ENCODE peak calls at places on chromosome 6, in eight cellular contexts. H, N, C, S, W, P, X and J are unnamed samples.

GRCh38 chr6:155955038-155955437 is 499.4 kb upstream of the NOX3 start:
- DNase-seq in P (no peak), S (no peak), W (peak; percentile 50), C (no peak), H (no peak), X (no peak), N (no peak), J (no peak)

GRCh38 chr6:157832250-157832967 is 9.4 kb downstream of the SNX9 start:
- DNase-seq in W (no peak), X (no peak), C (no peak), H (no peak), P (peak; percentile 56), S (peak; percentile 7), N (no peak), J (no peak)

GRCh38 chr6:55198708-55199107 is 24.4 kb downstream of the HCRTR2 start:
- DNase-seq in N (no peak), S (no peak), C (no peak), P (no peak), H (no peak), W (no peak), X (no peak), J (no peak)

GRCh38 chr6:92684386-92684785 is 735.0 kb downstream of the EPHA7 start:
- DNase-seq in X (no peak), C (no peak), W (no peak), H (no peak), P (peak; percentile 36), S (no peak), N (no peak), J (no peak)

GRCh38 chr6:140061422-140062041 is 687.1 kb upstream of the CITED2 start:
- DNase-seq in C (no peak), S (no peak), P (no peak), W (no peak), H (no peak), X (no peak), N (no peak), J (no peak)

GRCh38 chr6:14726816-14727493 is 518.9 kb upstream of the JARID2 start:
- DNase-seq in H (no peak), P (peak; percentile 23), W (no peak), N (peak; percentile 27), C (no peak), X (no peak), S (no peak), J (no peak)

GRCh38 chr6:166545156-166545555 is 41.3 kb downstream of the RAMACL start:
- DNase-seq in N (no peak), C (no peak), H (no peak), X (no peak), S (no peak), W (no peak), P (no peak), J (no peak)

GRCh38 chr6:150514806-150515362 is 84.8 kb upstream of the PLEKHG1 start:
- DNase-seq in N (no peak), S (no peak), C (no peak), X (no peak), W (peak; percentile 82), H (no peak), P (no peak), J (no peak)

GRCh38 chr6:39980839-39981580 is 46.7 kb upstream of the MOCS1 start:
- DNase-seq in C (no peak), S (peak; percentile 31), W (peak; percentile 64), N (no peak), X (peak; percentile 28), H (no peak), P (peak; percentile 57), J (peak; percentile 26)

GRCh38 chr6:149306967-149307366 is 10.5 kb upstream of the TAB2 start:
- DNase-seq in P (peak; percentile 32), N (no peak), S (no peak), X (no peak), H (no peak), W (no peak), C (no peak), J (no peak)

GRCh38 chr6:3284436-3284876 is 25.7 kb downstream of the PSMG4 start:
- DNase-seq in W (no peak), H (peak; percentile 73), N (no peak), C (peak; percentile 49), P (no peak), S (no peak), X (peak; percentile 27), J (no peak)

GRCh38 chr6:125867483-125867935 is 76.7 kb downstream of the NCOA7 start:
- DNase-seq in C (no peak), X (no peak), P (peak; percentile 84), H (no peak), N (no peak), S (no peak), W (no peak), J (no peak)

GRCh38 chr6:118574051-118574865 is 26.2 kb downstream of the PLN start:
- DNase-seq in S (no peak), C (no peak), N (no peak), X (no peak), P (peak; percentile 39), H (no peak), W (peak; percentile 21), J (no peak)

GRCh38 chr6:104685871-104686549 is 173.7 kb downstream of the HACE1 start:
- DNase-seq in X (no peak), C (no peak), P (no peak), S (no peak), N (no peak), W (no peak), H (no peak), J (no peak)

GRCh38 chr6:157726892-157727628 is 96.0 kb upstream of the SNX9 start:
- DNase-seq in P (no peak), X (peak; percentile 80), S (no peak), C (no peak), N (peak; percentile 66), H (peak; percentile 88), W (no peak), J (no peak)

GRCh38 chr6:143741480-143741879 is 63.7 kb downstream of the PHACTR2 start:
- DNase-seq in S (no peak), C (no peak), P (no peak), H (no peak), X (no peak), W (no peak), N (no peak), J (no peak)

GRCh38 chr6:40083141-40083920 is 149.1 kb upstream of the MOCS1 start:
- DNase-seq in H (no peak), P (no peak), W (no peak), X (no peak), S (no peak), N (no peak), C (no peak), J (no peak)

GRCh38 chr6:53189554-53189953 is 40.9 kb upstream of the GCM1 start:
- DNase-seq in N (no peak), W (no peak), H (no peak), X (no peak), C (no peak), P (peak; percentile 71), S (no peak), J (no peak)

GRCh38 chr6:156031516-156031915 is 575.9 kb upstream of the NOX3 start:
- DNase-seq in S (no peak), N (no peak), W (peak; percentile 17), X (no peak), C (no peak), H (no peak), P (no peak), J (no peak)

GRCh38 chr6:164216839-164217238 is 802.3 kb downstream of the QKI start:
- DNase-seq in W (no peak), S (no peak), C (no peak), X (no peak), P (no peak), H (no peak), N (peak; percentile 38), J (no peak)

GRCh38 chr6:551405-551804 is 105.5 kb downstream of the HUS1B start:
- DNase-seq in N (no peak), X (no peak), P (peak; percentile 51), S (no peak), C (no peak), H (no peak), W (no peak), J (peak; percentile 43)

GRCh38 chr6:158040804-158041347 is 59.2 kb downstream of the SYNJ2 start:
- DNase-seq in W (no peak), P (peak; percentile 90), N (no peak), H (peak; percentile 56), C (no peak), X (no peak), S (no peak), J (no peak)

GRCh38 chr6:2760882-2761842 is 4.0 kb upstream of the WRNIP1 start:
- DNase-seq in W (no peak), S (no peak), C (no peak), N (no peak), P (no peak), H (no peak), X (no peak), J (no peak)

GRCh38 chr6:149942461-149942829 is 631 bp downstream of the ULBP2 start:
- DNase-seq in S (no peak), P (no peak), C (no peak), N (no peak), W (no peak), H (no peak), X (no peak), J (no peak)

GRCh38 chr6:110814488-110815259 is 595 bp downstream of the CDK19 start:
- DNase-seq in N (peak; percentile 71), H (peak; percentile 80), S (peak; percentile 61), X (peak; percentile 35), P (peak; percentile 45), C (no peak), W (peak; percentile 91), J (peak; percentile 23)

GRCh38 chr6:69801225-69801624 is 4.4 kb upstream of the LMBRD1 start:
- DNase-seq in W (no peak), N (no peak), C (no peak), H (no peak), P (no peak), X (no peak), S (no peak), J (no peak)

GRCh38 chr6:32439708-32440214 is at the start of gene HLA-DRA:
- DNase-seq in C (no peak), W (no peak), X (peak; percentile 13), P (peak; percentile 33), N (no peak), S (peak; percentile 46), H (no peak), J (peak; percentile 17)

GRCh38 chr6:43635387-43636311 is at the start of gene MAD2L1BP:
- DNase-seq in X (peak; percentile 71), C (peak; percentile 78), S (peak; percentile 82), W (peak; percentile 94), P (peak; percentile 63), H (peak; percentile 90), N (peak; percentile 89), J (peak; percentile 89)
- TF ChIP-seq POLR2A in X (peak; percentile 63), C (peak; percentile 35), S (peak; percentile 71), W (peak; percentile 15), P (peak; percentile 91), H (peak; percentile 81), N (peak; percentile 82), J (peak; percentile 97)

GRCh38 chr6:44004625-44005506 is 122.4 kb downstream of the MRPL14 start:
- DNase-seq in X (no peak), N (peak; percentile 67), S (peak; percentile 47), P (peak; percentile 33), C (no peak), W (no peak), H (no peak), J (peak; percentile 82)
- TF ChIP-seq POLR2A in X (no peak), N (no peak), S (no peak), P (no peak), C (no peak), W (no peak), H (no peak), J (peak; percentile 20)

GRCh38 chr6:71419954-71420692 is 131.5 kb downstream of the OGFRL1 start:
- DNase-seq in N (peak; percentile 72), X (peak; percentile 21), W (no peak), P (peak; percentile 35), C (peak; percentile 50), S (peak; percentile 61), H (peak; percentile 77), J (no peak)
- TF ChIP-seq POLR2A in N (peak; percentile 29), X (peak; percentile 37), W (no peak), P (no peak), C (no peak), S (no peak), H (no peak), J (no peak)

GRCh38 chr6:35259194-35259945 is at the start of gene ZNF76:
- DNase-seq in H (peak; percentile 99), P (peak; percentile 95), N (peak; percentile 99), S (peak; percentile 100), X (peak; percentile 96), W (peak; percentile 99), C (peak; percentile 99), J (peak; percentile 95)
- TF ChIP-seq POLR2A in H (peak; percentile 34), P (peak; percentile 58), N (peak; percentile 69), S (peak; percentile 71), X (peak; percentile 69), W (peak; percentile 45), C (peak; percentile 86), J (peak; percentile 55)